ENCODE peak calls at places on chromosomes 12 and 14, in four cellular contexts. Z is K562, H is SK-N-SH, E is HepG2. B is an unnamed sample.

GRCh38 chr12:77924703-77925102 is 94.0 kb downstream of the NAV3 start:
- DNase-seq in Z (no peak), H (no peak), E (no peak), B (no peak)

GRCh38 chr14:103207038-103207403 is 83.8 kb downstream of the TNFAIP2 start:
- DNase-seq in Z (peak), H (peak), E (no peak), B (no peak)

GRCh38 chr14:54175298-54175942 is 218.8 kb upstream of the BMP4 start:
- DNase-seq in Z (peak), H (peak), E (peak), B (peak)

GRCh38 chr14:39034481-39035296 is 68.3 kb downstream of the SEC23A start:
- DNase-seq in Z (peak), H (peak), E (peak), B (no peak)

GRCh38 chr12:113439606-113440030 is 17.4 kb downstream of the SDSL start:
- DNase-seq in Z (peak), H (peak), E (peak), B (no peak)

GRCh38 chr12:121713257-121714155 is 954 bp downstream of the TMEM120B start:
- DNase-seq in Z (peak), H (no peak), E (no peak), B (no peak)

GRCh38 chr12:1935700-1936378 is 17.4 kb upstream of the CACNA2D4 start:
- DNase-seq in Z (no peak), H (peak), E (no peak), B (no peak)

GRCh38 chr14:48536318-48536717 is 860.9 kb upstream of the MDGA2 start:
- DNase-seq in Z (no peak), H (peak), E (peak), B (peak)

GRCh38 chr12:49057888-49058287 is 2.7 kb downstream of the KMT2D start:
- DNase-seq in Z (peak), H (peak), E (no peak), B (no peak)

GRCh38 chr14:57362356-57362755 is 28.0 kb upstream of the NAA30 start:
- DNase-seq in Z (no peak), H (no peak), E (peak), B (no peak)

GRCh38 chr12:52086944-52087835 is 7.7 kb downstream of the SMIM41 start:
- DNase-seq in Z (no peak), H (peak), E (no peak), B (no peak)

GRCh38 chr14:35897616-35898111 is 71.5 kb downstream of the BRMS1L start:
- DNase-seq in Z (no peak), H (no peak), E (peak), B (no peak)

GRCh38 chr12:130936566-130936965 is 17.1 kb upstream of the ADGRD1 start:
- DNase-seq in Z (no peak), H (no peak), E (no peak), B (no peak)

GRCh38 chr14:76432967-76433752 is 57.2 kb downstream of the ESRRB start:
- DNase-seq in Z (no peak), H (no peak), E (no peak), B (no peak)

GRCh38 chr14:73814158-73814557 is 37.5 kb upstream of the PTGR2 start:
- DNase-seq in Z (no peak), H (no peak), E (no peak), B (no peak)

GRCh38 chr12:46702581-46703344 is 123.0 kb downstream of the SLC38A4 start:
- DNase-seq in Z (no peak), H (no peak), E (no peak), B (no peak)

GRCh38 chr12:26055087-26055486 is 69.8 kb downstream of the BHLHE41 start:
- DNase-seq in Z (no peak), H (no peak), E (no peak), B (no peak)

GRCh38 chr14:70086685-70087379 is 101.9 kb downstream of the SLC8A3 start:
- DNase-seq in Z (peak), H (peak), E (peak), B (peak)

GRCh38 chr12:132393245-132393795 is 63.9 kb upstream of the GALNT9 start:
- DNase-seq in Z (peak), H (no peak), E (peak), B (peak)

GRCh38 chr12:14771651-14772137 is 31.6 kb downstream of the WBP11 start:
- DNase-seq in Z (no peak), H (peak), E (no peak), B (no peak)

GRCh38 chr12:6925543-6926279 is 2.0 kb upstream of the ATN1 start:
- DNase-seq in Z (no peak), H (peak), E (no peak), B (peak)

GRCh38 chr14:70827366-70828151 is 18.2 kb upstream of the MAP3K9 start:
- DNase-seq in Z (no peak), H (no peak), E (peak), B (no peak)

GRCh38 chr12:3727877-3728632 is 24.9 kb downstream of the CRACR2A start:
- DNase-seq in Z (peak), H (no peak), E (no peak), B (no peak)

GRCh38 chr12:114681149-114681849 is 2.7 kb downstream of the TBX3 start:
- DNase-seq in Z (no peak), H (no peak), E (no peak), B (no peak)

GRCh38 chr14:52922656-52923055 is 28.2 kb downstream of the FERMT2 start:
- DNase-seq in Z (no peak), H (no peak), E (no peak), B (no peak)

GRCh38 chr14:38578278-38578681 is 322.4 kb upstream of the CLEC14A start:
- DNase-seq in Z (no peak), H (no peak), E (no peak), B (no peak)

GRCh38 chr12:76318773-76319594 is 29.2 kb downstream of the BBS10 start:
- DNase-seq in Z (no peak), H (no peak), E (no peak), B (no peak)

GRCh38 chr12:104799458-104799857 is 158.6 kb downstream of the SLC41A2 start:
- DNase-seq in Z (no peak), H (no peak), E (no peak), B (no peak)

GRCh38 chr12:80837342-80837978 is 100.3 kb downstream of the LIN7A start:
- DNase-seq in Z (no peak), H (peak), E (peak), B (peak)

GRCh38 chr12:88914967-88915366 is 334.7 kb upstream of the KITLG start:
- DNase-seq in Z (no peak), H (no peak), E (no peak), B (no peak)

GRCh38 chr12:56634837-56635538 is 4.9 kb upstream of the BAZ2A start:
- DNase-seq in Z (peak), H (peak), E (peak), B (peak)

GRCh38 chr12:103786201-103786600 is 54.8 kb downstream of the NT5DC3 start:
- DNase-seq in Z (no peak), H (no peak), E (no peak), B (no peak)

GRCh38 chr12:112226768-112227167 is 101.4 kb downstream of the TRAFD1 start:
- DNase-seq in Z (no peak), H (no peak), E (no peak), B (no peak)

GRCh38 chr12:131217024-131217586 is 263.4 kb downstream of the ADGRD1 start:
- DNase-seq in Z (peak), H (no peak), E (no peak), B (no peak)

GRCh38 chr14:77338332-77338731 is 17.5 kb downstream of the GSTZ1 start:
- DNase-seq in Z (no peak), H (no peak), E (no peak), B (no peak)

GRCh38 chr14:105045710-105046326 is 19.4 kb downstream of the GPR132 start:
- DNase-seq in Z (peak), H (peak), E (peak), B (peak)

GRCh38 chr12:7935773-7936581 is at the start of gene SLC2A3:
- DNase-seq in Z (peak), H (peak), E (peak), B (no peak)
- TF ChIP-seq ELF1 in Z (no peak), H (no peak), E (no peak), B (no peak)

DNA sequence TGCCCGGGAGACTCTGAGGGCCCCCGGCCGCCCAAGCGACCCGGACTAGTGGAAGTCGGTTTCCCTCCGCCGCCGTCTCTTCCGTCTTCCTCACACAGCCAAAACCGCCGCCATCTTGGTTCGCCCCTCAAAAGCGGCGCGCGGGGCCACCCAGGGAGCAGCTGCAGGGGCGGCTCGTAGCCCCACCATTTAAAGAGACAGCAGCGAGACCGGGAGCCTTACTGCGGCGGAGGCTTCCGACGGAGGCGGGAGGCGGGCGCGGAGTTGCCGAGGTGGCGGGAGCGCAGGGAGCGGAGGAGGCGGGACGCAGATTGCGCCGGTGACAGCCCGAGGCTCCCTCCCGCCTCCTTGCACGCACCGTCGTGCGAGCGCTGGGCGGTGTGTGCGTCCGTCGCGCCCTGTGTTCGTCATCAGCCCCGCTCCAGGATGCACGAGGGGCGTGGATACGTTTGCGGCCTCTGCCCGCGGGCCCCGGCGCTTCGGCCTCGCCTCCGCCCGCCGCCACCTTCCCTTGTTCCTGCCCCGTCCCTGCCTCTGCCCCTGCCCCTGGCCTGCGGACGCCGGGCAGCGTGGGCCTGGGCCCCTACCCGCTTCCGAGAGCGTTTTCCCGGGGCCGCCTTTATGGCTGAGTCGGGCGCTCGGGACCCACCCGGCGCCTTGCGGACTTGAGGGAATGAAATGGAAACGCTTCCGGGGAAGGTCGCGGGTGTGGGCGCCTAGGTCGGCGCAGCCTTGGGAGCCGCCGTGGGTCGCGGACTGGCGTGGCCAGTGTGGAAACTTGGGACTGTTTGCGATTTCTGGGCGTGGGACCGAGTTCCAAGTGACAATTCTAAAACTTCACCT is at the start of gene PPP4R3A:
- DNase-seq in Z (peak), H (peak), E (peak), B (peak)
- TF ChIP-seq REST in Z (no peak), H (peak), E (no peak), B (no peak)

GRCh38 chr14:100398044-100398443 is 74.9 kb downstream of the SLC25A47 start:
- DNase-seq in Z (no peak), H (no peak), E (peak), B (no peak)
- TF ChIP-seq ELF1 in Z (no peak), H (no peak), E (peak), B (no peak)

GRCh38 chr12:55019784-55020183 is at the start of gene NEUROD4:
- DNase-seq in Z (peak), H (no peak), E (peak), B (peak)
- TF ChIP-seq REST in Z (peak), H (peak), E (peak), B (peak)

GRCh38 chr12:54210400-54210790 is 21.6 kb upstream of the SMUG1 start:
- DNase-seq in Z (no peak), H (no peak), E (no peak), B (no peak)

GRCh38 chr12:54208591-54208990 is 19.8 kb upstream of the SMUG1 start:
- DNase-seq in Z (no peak), H (no peak), E (no peak), B (no peak)

GRCh38 chr12:54206807-54207206 is 18.0 kb upstream of the SMUG1 start:
- DNase-seq in Z (no peak), H (no peak), E (no peak), B (no peak)

GRCh38 chr12:54204316-54204715 is 15.5 kb upstream of the SMUG1 start:
- DNase-seq in Z (no peak), H (no peak), E (no peak), B (no peak)

GRCh38 chr12:54207539-54208267 is 18.9 kb upstream of the SMUG1 start:
- DNase-seq in Z (peak), H (peak), E (peak), B (peak)
- TF ChIP-seq ELF1 in Z (peak), H (no peak), E (no peak), B (no peak)

DNA sequence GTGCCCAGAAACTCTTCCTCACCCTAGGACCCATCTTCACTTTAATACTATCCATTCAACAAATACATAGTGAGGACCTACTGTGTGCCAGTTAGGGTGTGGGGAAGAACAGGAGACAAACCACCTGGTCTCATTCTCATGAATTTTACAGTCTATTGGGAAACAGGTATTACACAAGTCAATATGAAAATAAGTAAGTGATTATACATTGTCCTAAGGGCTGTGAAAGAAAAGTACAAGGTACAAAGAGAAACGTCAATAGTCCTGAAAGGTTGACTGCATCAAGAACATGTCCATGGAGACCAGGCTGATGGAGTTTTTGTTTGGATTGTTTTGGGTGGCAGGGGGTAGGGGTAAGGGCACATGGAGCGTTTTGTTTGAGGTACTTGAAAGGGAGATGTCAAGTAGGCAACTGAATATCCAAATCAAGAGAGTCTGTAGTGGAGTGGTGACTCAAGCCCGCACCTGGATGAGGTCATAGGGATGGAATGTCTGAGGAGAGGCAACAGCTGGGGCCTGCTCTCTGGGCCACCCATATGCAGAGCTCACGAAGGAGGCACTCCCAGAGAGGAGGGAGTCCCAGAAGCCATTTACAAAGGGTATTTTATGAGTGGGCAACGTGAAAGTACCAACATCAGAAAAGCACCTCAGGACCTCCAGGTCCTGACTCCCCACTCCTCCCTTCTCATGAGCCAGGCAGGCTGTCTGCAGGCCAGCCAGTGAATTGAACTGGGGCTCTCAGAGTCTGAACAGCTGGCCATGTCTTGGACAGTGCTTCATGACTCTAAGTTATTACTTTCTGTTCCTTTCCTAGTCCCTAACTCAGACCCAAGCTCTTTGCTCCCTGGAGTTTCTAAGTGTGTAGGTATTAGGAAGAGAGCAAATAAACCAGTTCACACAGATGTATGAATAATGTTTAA is 272.0 kb downstream of the ZFP36L1 start:
- DNase-seq in Z (no peak), H (no peak), E (peak), B (peak)
- TF ChIP-seq REST in Z (no peak), H (no peak), E (no peak), B (no peak)

GRCh38 chr14:99573000-99573330 is 31.0 kb downstream of the CCDC85C start:
- DNase-seq in Z (no peak), H (no peak), E (no peak), B (no peak)
- TF ChIP-seq ELF1 in Z (no peak), H (no peak), E (no peak), B (no peak)

B was measured in HCT116.